ENCODE peak calls at places on chromosome 12, in six cellular contexts. One of them, this sample, is unnamed.

GRCh38 chr12:70366581-70367267 is 634 bp downstream of the KCNMB4 start:
- DNase-seq in foreskin fibroblast: peak; percentile 20
- DNase-seq in adipocyte: peak; percentile 54
- DNase-seq in tibial artery: peak; percentile 23
- DNase-seq in brain microvascular endothelial cell: peak; percentile 20
- DNase-seq in K562: peak; percentile 33
- DNase-seq in this sample: no peak

GRCh38 chr12:87953257-87953860 is 75.8 kb downstream of the C12orf50 start:
- DNase-seq in K562: peak; percentile 3
- DNase-seq in adipocyte: peak; percentile 85
- DNase-seq in brain microvascular endothelial cell: peak; percentile 47
- DNase-seq in tibial artery: no peak
- DNase-seq in foreskin fibroblast: peak; percentile 17
- DNase-seq in this sample: no peak

GRCh38 chr12:8453796-8454195 is 2.0 kb upstream of the CLEC6A start:
- DNase-seq in adipocyte: no peak
- DNase-seq in tibial artery: no peak
- DNase-seq in foreskin fibroblast: no peak
- DNase-seq in brain microvascular endothelial cell: no peak
- DNase-seq in K562: no peak
- DNase-seq in this sample: no peak

GRCh38 chr12:106223485-106224391 is 24.1 kb downstream of the CKAP4 start:
- DNase-seq in foreskin fibroblast: peak; percentile 41
- DNase-seq in tibial artery: peak; percentile 55
- DNase-seq in brain microvascular endothelial cell: peak; percentile 59
- DNase-seq in adipocyte: peak; percentile 84
- DNase-seq in K562: peak; percentile 73
- DNase-seq in this sample: no peak

GRCh38 chr12:50258167-50258551 is 25.2 kb downstream of the LIMA1 start:
- DNase-seq in tibial artery: peak; percentile 75
- DNase-seq in adipocyte: no peak
- DNase-seq in K562: no peak
- DNase-seq in brain microvascular endothelial cell: no peak
- DNase-seq in foreskin fibroblast: no peak
- DNase-seq in this sample: no peak

GRCh38 chr12:56677680-56678079 is 10.4 kb downstream of the PTGES3 start:
- DNase-seq in brain microvascular endothelial cell: no peak
- DNase-seq in foreskin fibroblast: no peak
- DNase-seq in tibial artery: no peak
- DNase-seq in adipocyte: no peak
- DNase-seq in K562: no peak
- DNase-seq in this sample: no peak

GRCh38 chr12:108457734-108458361 is 57.2 kb upstream of the FICD start:
- DNase-seq in tibial artery: no peak
- DNase-seq in brain microvascular endothelial cell: no peak
- DNase-seq in foreskin fibroblast: no peak
- DNase-seq in adipocyte: peak; percentile 57
- DNase-seq in K562: no peak
- DNase-seq in this sample: no peak

GRCh38 chr12:30978639-30979038 is 52.1 kb downstream of the TSPAN11 start:
- DNase-seq in adipocyte: no peak
- DNase-seq in tibial artery: no peak
- DNase-seq in K562: no peak
- DNase-seq in brain microvascular endothelial cell: no peak
- DNase-seq in foreskin fibroblast: no peak
- DNase-seq in this sample: no peak

GRCh38 chr12:40152783-40153383 is 47.0 kb upstream of the SLC2A13 start:
- DNase-seq in brain microvascular endothelial cell: peak; percentile 51
- DNase-seq in tibial artery: peak; percentile 54
- DNase-seq in K562: peak; percentile 56
- DNase-seq in adipocyte: peak; percentile 83
- DNase-seq in foreskin fibroblast: peak; percentile 25
- DNase-seq in this sample: no peak

GRCh38 chr12:30926243-30927209 is at the start of gene TSPAN11:
- DNase-seq in tibial artery: peak; percentile 35
- DNase-seq in K562: no peak
- DNase-seq in brain microvascular endothelial cell: peak; percentile 12
- DNase-seq in adipocyte: peak; percentile 86
- DNase-seq in foreskin fibroblast: no peak
- DNase-seq in this sample: no peak

GRCh38 chr12:92745874-92746553 is 43.2 kb downstream of the PLEKHG7 start:
- DNase-seq in K562: no peak
- DNase-seq in tibial artery: peak; percentile 89
- DNase-seq in brain microvascular endothelial cell: peak; percentile 94
- DNase-seq in foreskin fibroblast: peak; percentile 96
- DNase-seq in adipocyte: peak; percentile 83
- DNase-seq in this sample: peak; percentile 70

GRCh38 chr12:27190761-27191160 is 53.3 kb upstream of the STK38L start:
- DNase-seq in brain microvascular endothelial cell: no peak
- DNase-seq in foreskin fibroblast: no peak
- DNase-seq in tibial artery: no peak
- DNase-seq in K562: no peak
- DNase-seq in adipocyte: peak; percentile 83
- DNase-seq in this sample: no peak

GRCh38 chr12:14403711-14404164 is 38.3 kb downstream of the ATF7IP start:
- DNase-seq in adipocyte: peak; percentile 91
- DNase-seq in foreskin fibroblast: no peak
- DNase-seq in brain microvascular endothelial cell: peak; percentile 83
- DNase-seq in tibial artery: no peak
- DNase-seq in K562: no peak
- DNase-seq in this sample: no peak

GRCh38 chr12:103011974-103012763 is 54.7 kb downstream of the ASCL1 start:
- DNase-seq in brain microvascular endothelial cell: no peak
- DNase-seq in tibial artery: no peak
- DNase-seq in K562: no peak
- DNase-seq in foreskin fibroblast: no peak
- DNase-seq in adipocyte: no peak
- DNase-seq in this sample: no peak

GRCh38 chr12:4960030-4960429 is 50.3 kb downstream of the KCNA1 start:
- DNase-seq in tibial artery: no peak
- DNase-seq in adipocyte: no peak
- DNase-seq in brain microvascular endothelial cell: no peak
- DNase-seq in foreskin fibroblast: no peak
- DNase-seq in K562: no peak
- DNase-seq in this sample: no peak

GRCh38 chr12:42482820-42483533 is 106.6 kb downstream of the PRICKLE1 start:
- DNase-seq in tibial artery: peak; percentile 56
- DNase-seq in foreskin fibroblast: peak; percentile 56
- DNase-seq in brain microvascular endothelial cell: peak; percentile 37
- DNase-seq in K562: peak; percentile 82
- DNase-seq in adipocyte: peak; percentile 92
- DNase-seq in this sample: peak; percentile 6

GRCh38 chr12:104358353-104359003 is 54.9 kb downstream of the EID3 start:
- DNase-seq in adipocyte: peak; percentile 78
- DNase-seq in brain microvascular endothelial cell: peak; percentile 56
- DNase-seq in foreskin fibroblast: peak; percentile 37
- DNase-seq in K562: peak; percentile 78
- DNase-seq in tibial artery: peak; percentile 68
- DNase-seq in this sample: peak; percentile 28

GRCh38 chr12:67764946-67765619 is 116.5 kb downstream of the DYRK2 start:
- DNase-seq in K562: no peak
- DNase-seq in brain microvascular endothelial cell: no peak
- DNase-seq in foreskin fibroblast: no peak
- DNase-seq in tibial artery: no peak
- DNase-seq in adipocyte: no peak
- DNase-seq in this sample: no peak

GRCh38 chr12:132186857-132187620 is 42.8 kb downstream of the NOC4L start:
- DNase-seq in brain microvascular endothelial cell: no peak
- DNase-seq in adipocyte: no peak
- DNase-seq in K562: no peak
- DNase-seq in tibial artery: no peak
- DNase-seq in foreskin fibroblast: no peak
- DNase-seq in this sample: no peak

GRCh38 chr12:17802657-17803641 is 287.0 kb downstream of the RERGL start:
- DNase-seq in brain microvascular endothelial cell: no peak
- DNase-seq in K562: no peak
- DNase-seq in foreskin fibroblast: no peak
- DNase-seq in adipocyte: no peak
- DNase-seq in tibial artery: no peak
- DNase-seq in this sample: no peak

GRCh38 chr12:49953146-49953545 is 2.6 kb downstream of the AQP2 start:
- DNase-seq in foreskin fibroblast: no peak
- DNase-seq in brain microvascular endothelial cell: no peak
- DNase-seq in adipocyte: no peak
- DNase-seq in K562: no peak
- DNase-seq in tibial artery: no peak
- DNase-seq in this sample: no peak

GRCh38 chr12:42969357-42969756 is 379.8 kb upstream of the PRICKLE1 start:
- DNase-seq in K562: no peak
- DNase-seq in brain microvascular endothelial cell: no peak
- DNase-seq in foreskin fibroblast: no peak
- DNase-seq in tibial artery: no peak
- DNase-seq in adipocyte: no peak
- DNase-seq in this sample: no peak

GRCh38 chr12:124006582-124007170 is 33.7 kb downstream of the ZNF664 start:
- DNase-seq in brain microvascular endothelial cell: no peak
- DNase-seq in tibial artery: no peak
- DNase-seq in foreskin fibroblast: no peak
- DNase-seq in K562: peak; percentile 66
- DNase-seq in adipocyte: no peak
- DNase-seq in this sample: no peak

GRCh38 chr12:123713398-123714301 is 1.5 kb downstream of the ATP6V0A2 start:
- DNase-seq in tibial artery: no peak
- DNase-seq in adipocyte: no peak
- DNase-seq in K562: peak; percentile 80
- DNase-seq in foreskin fibroblast: no peak
- DNase-seq in brain microvascular endothelial cell: no peak
- DNase-seq in this sample: no peak

GRCh38 chr12:124736115-124737039 is 127.3 kb downstream of the SCARB1 start:
- DNase-seq in brain microvascular endothelial cell: no peak
- DNase-seq in K562: no peak
- DNase-seq in adipocyte: no peak
- DNase-seq in foreskin fibroblast: no peak
- DNase-seq in tibial artery: no peak
- DNase-seq in this sample: no peak

GRCh38 chr12:42868291-42868690 is 278.7 kb upstream of the PRICKLE1 start:
- DNase-seq in brain microvascular endothelial cell: no peak
- DNase-seq in foreskin fibroblast: no peak
- DNase-seq in K562: no peak
- DNase-seq in adipocyte: no peak
- DNase-seq in tibial artery: no peak
- DNase-seq in this sample: no peak

GRCh38 chr12:54054442-54055332 is 1.1 kb downstream of the HOXC4 start:
- DNase-seq in K562: no peak
- DNase-seq in brain microvascular endothelial cell: no peak
- DNase-seq in adipocyte: no peak
- DNase-seq in foreskin fibroblast: no peak
- DNase-seq in tibial artery: no peak
- DNase-seq in this sample: no peak
- H3K4me3 ChIP-seq in K562: no peak overlapping the region
- H3K4me3 ChIP-seq in brain microvascular endothelial cell: peak overlapping the region; percentile 31
- H3K4me3 ChIP-seq in adipocyte: no peak overlapping the region
- H3K4me3 ChIP-seq in foreskin fibroblast: peak overlapping the region; percentile 53
- H3K4me3 ChIP-seq in tibial artery: peak overlapping the region; percentile 40
- H3K4me3 ChIP-seq in this sample: peak overlapping the region; percentile 75

GRCh38 chr12:89781961-89782360 is 73.3 kb upstream of the ATP2B1 start:
- DNase-seq in brain microvascular endothelial cell: no peak
- DNase-seq in tibial artery: no peak
- DNase-seq in adipocyte: no peak
- DNase-seq in K562: no peak
- DNase-seq in foreskin fibroblast: no peak
- DNase-seq in this sample: no peak

GRCh38 chr12:89789862-89790261 is 81.2 kb upstream of the ATP2B1 start:
- DNase-seq in K562: no peak
- DNase-seq in foreskin fibroblast: no peak
- DNase-seq in brain microvascular endothelial cell: no peak
- DNase-seq in adipocyte: peak; percentile 75
- DNase-seq in tibial artery: no peak
- DNase-seq in this sample: no peak

GRCh38 chr12:89783321-89784060 is 74.9 kb upstream of the ATP2B1 start:
- DNase-seq in tibial artery: no peak
- DNase-seq in brain microvascular endothelial cell: no peak
- DNase-seq in K562: no peak
- DNase-seq in adipocyte: peak; percentile 21
- DNase-seq in foreskin fibroblast: peak; percentile 54
- DNase-seq in this sample: no peak

GRCh38 chr12:89782807-89783206 is 74.2 kb upstream of the ATP2B1 start:
- DNase-seq in brain microvascular endothelial cell: no peak
- DNase-seq in foreskin fibroblast: no peak
- DNase-seq in tibial artery: no peak
- DNase-seq in adipocyte: no peak
- DNase-seq in K562: no peak
- DNase-seq in this sample: no peak

GRCh38 chr12:89786177-89786810 is 77.7 kb upstream of the ATP2B1 start:
- DNase-seq in tibial artery: no peak
- DNase-seq in brain microvascular endothelial cell: no peak
- DNase-seq in foreskin fibroblast: no peak
- DNase-seq in adipocyte: no peak
- DNase-seq in K562: no peak
- DNase-seq in this sample: no peak
- H3K4me3 ChIP-seq in tibial artery: no peak overlapping the region
- H3K4me3 ChIP-seq in brain microvascular endothelial cell: no peak overlapping the region
- H3K4me3 ChIP-seq in foreskin fibroblast: no peak overlapping the region
- H3K4me3 ChIP-seq in adipocyte: no peak overlapping the region
- H3K4me3 ChIP-seq in K562: no peak overlapping the region
- H3K4me3 ChIP-seq in this sample: no peak overlapping the region

DNA sequence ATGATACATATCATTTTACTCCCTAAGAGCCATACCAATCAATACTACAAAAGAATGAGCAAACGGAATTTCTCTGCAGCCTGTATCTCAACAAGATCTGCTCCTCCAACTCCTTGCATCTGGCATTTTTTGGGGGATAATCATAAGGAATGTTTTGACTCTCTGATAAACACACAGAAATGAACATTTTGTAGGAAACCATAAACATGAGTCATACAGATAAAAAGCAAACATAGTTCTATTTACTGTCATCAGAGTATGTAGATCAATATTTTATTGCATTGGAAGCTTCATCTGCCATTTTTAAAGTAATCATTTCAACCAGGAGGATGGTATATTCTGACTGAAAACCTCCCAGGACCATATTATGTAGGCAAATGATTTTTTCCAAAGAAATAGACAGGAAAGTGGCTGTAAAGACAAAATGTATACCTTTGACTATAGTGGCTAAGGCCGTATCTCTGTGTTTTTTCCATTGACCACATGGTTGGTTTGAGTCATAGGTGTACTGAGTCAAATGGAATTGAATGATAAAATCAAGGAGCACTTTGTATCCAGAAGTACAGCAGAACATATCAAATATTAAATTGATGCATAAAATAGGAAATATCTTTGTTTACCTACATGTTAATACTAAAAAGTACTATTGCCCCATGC is 32.4 kb upstream of the CD69 start:
- DNase-seq in tibial artery: no peak
- DNase-seq in adipocyte: peak; percentile 51
- DNase-seq in brain microvascular endothelial cell: peak; percentile 66
- DNase-seq in K562: peak; percentile 22
- DNase-seq in foreskin fibroblast: peak; percentile 50
- DNase-seq in this sample: no peak
- H3K4me3 ChIP-seq in tibial artery: no peak overlapping the region
- H3K4me3 ChIP-seq in adipocyte: no peak overlapping the region
- H3K4me3 ChIP-seq in brain microvascular endothelial cell: no peak overlapping the region
- H3K4me3 ChIP-seq in K562: no peak overlapping the region
- H3K4me3 ChIP-seq in foreskin fibroblast: no peak overlapping the region
- H3K4me3 ChIP-seq in this sample: no peak overlapping the region

DNA sequence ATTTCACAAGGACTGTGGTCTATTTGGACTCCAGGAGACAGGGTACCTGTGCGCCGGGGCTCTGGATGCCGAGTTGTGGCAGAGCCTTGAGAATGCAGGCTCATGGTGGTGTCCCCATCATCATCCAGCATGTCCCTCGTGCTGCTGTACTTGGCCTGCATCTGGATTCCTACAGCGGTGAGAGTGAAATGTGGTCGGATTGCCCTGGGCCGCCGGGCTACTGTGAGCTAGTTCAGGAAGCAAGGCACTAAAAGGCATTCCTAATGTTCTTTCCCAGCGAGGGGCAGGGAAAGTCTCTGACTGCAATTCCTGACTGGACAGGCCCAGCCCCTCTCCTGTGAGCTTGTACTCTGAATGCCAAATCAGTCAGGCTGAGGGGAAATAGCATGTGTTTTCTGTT is at the start of gene CLEC1A:
- DNase-seq in tibial artery: peak; percentile 24
- DNase-seq in brain microvascular endothelial cell: no peak
- DNase-seq in K562: no peak
- DNase-seq in adipocyte: peak; percentile 3
- DNase-seq in foreskin fibroblast: no peak
- DNase-seq in this sample: no peak
- H3K4me3 ChIP-seq in tibial artery: peak within 1 kb of the TSS; percentile 9
- H3K4me3 ChIP-seq in brain microvascular endothelial cell: no peak within 1 kb of the TSS
- H3K4me3 ChIP-seq in K562: no peak within 1 kb of the TSS
- H3K4me3 ChIP-seq in adipocyte: no peak within 1 kb of the TSS
- H3K4me3 ChIP-seq in foreskin fibroblast: no peak within 1 kb of the TSS
- H3K4me3 ChIP-seq in this sample: no peak within 1 kb of the TSS

This sample was measured in thoracic aorta.